ENCODE peak calls at places on chromosomes 5 and 9, in six cellular contexts. N is tibial artery; L is naive thymus-derived CD4-positive, alpha-beta T cell; W is fibroblast of the aortic adventitia; A is Jurkat, Clone E6-1; Q is neural progenitor cell. T is an unnamed sample.

GRCh38 chr9:81656004-81656403 is 33.3 kb downstream of the TLE1 start:
- DNase-seq in N (no peak), L (peak), W (no peak), A (no peak), Q (no peak), T (no peak)

GRCh38 chr9:131097948-131098278 is 1.6 kb downstream of the AIF1L start:
- DNase-seq in N (no peak), L (no peak), W (no peak), A (no peak), Q (no peak), T (no peak)

GRCh38 chr5:96567188-96567587 is 95.0 kb upstream of the CAST start:
- DNase-seq in N (no peak), L (no peak), W (peak), A (no peak), Q (no peak), T (no peak)

GRCh38 chr5:62005551-62005950 is 300.5 kb upstream of the KIF2A start:
- DNase-seq in N (no peak), L (no peak), W (no peak), A (no peak), Q (no peak), T (no peak)

GRCh38 chr5:74542477-74542876 is 98.1 kb downstream of the ENC1 start:
- DNase-seq in N (no peak), L (no peak), W (no peak), A (no peak), Q (no peak), T (no peak)

GRCh38 chr5:171425596-171426244 is 6.3 kb downstream of the FGF18 start:
- DNase-seq in N (peak), L (no peak), W (no peak), A (no peak), Q (no peak), T (no peak)

GRCh38 chr9:118643118-118643517 is 726.1 kb downstream of the BRINP1 start:
- DNase-seq in N (peak), L (no peak), W (no peak), A (no peak), Q (peak), T (no peak)

GRCh38 chr9:33924978-33925797 is 108.2 kb downstream of the UBE2R2 start:
- DNase-seq in N (no peak), L (peak), W (peak), A (peak), Q (peak), T (no peak)

GRCh38 chr5:162824360-162824759 is 613.0 kb upstream of the CCNG1 start:
- DNase-seq in N (no peak), L (no peak), W (no peak), A (no peak), Q (no peak), T (no peak)

GRCh38 chr5:25301836-25302235 is 657.1 kb upstream of the CDH10 start:
- DNase-seq in N (no peak), L (no peak), W (no peak), A (no peak), Q (no peak), T (no peak)

GRCh38 chr9:2157277-2158105 is 142.3 kb downstream of the SMARCA2 start:
- DNase-seq in N (peak), L (peak), W (peak), A (peak), Q (peak), T (peak)

GRCh38 chr9:124054671-124055212 is 43.2 kb downstream of the LHX2 start:
- DNase-seq in N (no peak), L (no peak), W (peak), A (no peak), Q (no peak), T (no peak)

GRCh38 chr5:157267766-157268480 is 2.0 kb downstream of the CYFIP2 start:
- DNase-seq in N (no peak), L (no peak), W (no peak), A (no peak), Q (no peak), T (no peak)

GRCh38 chr9:87742813-87743428 is 17.0 kb downstream of the CTSL start:
- DNase-seq in N (no peak), L (no peak), W (no peak), A (no peak), Q (no peak), T (no peak)

GRCh38 chr5:178326054-178326715 is 93.6 kb upstream of the PHYKPL start:
- DNase-seq in N (no peak), L (no peak), W (no peak), A (no peak), Q (no peak), T (peak)

GRCh38 chr5:180791611-180792213 is 10.9 kb downstream of the MGAT1 start:
- DNase-seq in N (no peak), L (no peak), W (no peak), A (no peak), Q (no peak), T (no peak)

GRCh38 chr5:132024789-132025402 is 13.4 kb upstream of the ACSL6 start:
- DNase-seq in N (no peak), L (no peak), W (no peak), A (no peak), Q (peak), T (no peak)

GRCh38 chr9:20854444-20854843 is 170.4 kb downstream of the FOCAD start:
- DNase-seq in N (no peak), L (no peak), W (no peak), A (no peak), Q (no peak), T (no peak)

GRCh38 chr5:115343855-115344254 is 47.4 kb upstream of the CCDC112 start:
- DNase-seq in N (no peak), L (no peak), W (peak), A (no peak), Q (no peak), T (no peak)

GRCh38 chr5:179833056-179833708 is 12.5 kb downstream of the SQSTM1 start:
- DNase-seq in N (no peak), L (no peak), W (no peak), A (no peak), Q (no peak), T (no peak)

GRCh38 chr5:128537306-128537998 is 593 bp downstream of the FBN2 start:
- DNase-seq in N (peak), L (no peak), W (peak), A (no peak), Q (peak), T (no peak)

GRCh38 chr5:38551020-38552017 is 5.1 kb downstream of the LIFR start:
- DNase-seq in N (no peak), L (no peak), W (peak), A (no peak), Q (peak), T (no peak)

GRCh38 chr9:6224393-6225154 is 9.0 kb downstream of the IL33 start:
- DNase-seq in N (no peak), L (no peak), W (no peak), A (no peak), Q (no peak), T (no peak)

GRCh38 chr5:78112931-78113330 is 181.6 kb downstream of the AP3B1 start:
- DNase-seq in N (no peak), L (no peak), W (no peak), A (no peak), Q (peak), T (no peak)

GRCh38 chr5:78108564-78108963 is 185.9 kb downstream of the AP3B1 start:
- DNase-seq in N (no peak), L (no peak), W (no peak), A (no peak), Q (peak), T (no peak)

GRCh38 chr5:78113689-78114088 is 180.8 kb downstream of the AP3B1 start:
- DNase-seq in N (no peak), L (no peak), W (no peak), A (no peak), Q (no peak), T (no peak)

GRCh38 chr5:78109891-78110324 is 184.6 kb downstream of the AP3B1 start:
- DNase-seq in N (no peak), L (no peak), W (no peak), A (no peak), Q (no peak), T (no peak)
- H3K4me3 ChIP-seq in N (no peak), L (no peak), W (no peak), A (no peak), Q (no peak), T (no peak)

DNA sequence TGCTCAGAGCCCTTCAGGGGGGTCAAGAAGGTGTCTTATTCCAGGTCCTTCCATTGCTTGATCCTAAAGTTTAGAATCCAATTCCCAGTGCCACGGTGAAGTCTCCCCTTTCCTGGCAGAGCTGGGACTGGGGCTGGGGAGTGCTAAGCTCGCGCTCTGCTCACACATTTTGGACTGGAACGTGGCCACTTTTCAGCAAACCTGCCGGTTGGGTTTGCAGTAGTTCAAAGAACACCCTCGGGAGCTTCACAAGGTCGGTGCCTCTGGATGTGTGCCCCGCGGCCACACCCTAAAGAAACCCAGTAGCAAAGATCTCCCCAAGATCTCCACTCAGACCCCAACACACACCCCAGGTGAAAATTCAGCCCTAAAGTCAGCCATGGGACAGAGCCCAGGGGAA is at the start of gene C9orf152:
- DNase-seq in N (no peak), L (no peak), W (no peak), A (no peak), Q (no peak), T (no peak)
- H3K4me3 ChIP-seq in N (no peak), L (no peak), W (no peak), A (no peak), Q (no peak), T (no peak)

GRCh38 chr5:1016036-1016435 is 7.4 kb downstream of the NKD2 start:
- DNase-seq in N (no peak), L (no peak), W (no peak), A (no peak), Q (no peak), T (peak)

GRCh38 chr5:1013948-1014301 is 5.3 kb downstream of the NKD2 start:
- DNase-seq in N (no peak), L (no peak), W (no peak), A (no peak), Q (no peak), T (no peak)

GRCh38 chr5:1015545-1015944 is 6.9 kb downstream of the NKD2 start:
- DNase-seq in N (no peak), L (no peak), W (no peak), A (no peak), Q (no peak), T (no peak)

GRCh38 chr5:1014346-1014745 is 5.7 kb downstream of the NKD2 start:
- DNase-seq in N (no peak), L (no peak), W (no peak), A (no peak), Q (no peak), T (no peak)

DNA sequence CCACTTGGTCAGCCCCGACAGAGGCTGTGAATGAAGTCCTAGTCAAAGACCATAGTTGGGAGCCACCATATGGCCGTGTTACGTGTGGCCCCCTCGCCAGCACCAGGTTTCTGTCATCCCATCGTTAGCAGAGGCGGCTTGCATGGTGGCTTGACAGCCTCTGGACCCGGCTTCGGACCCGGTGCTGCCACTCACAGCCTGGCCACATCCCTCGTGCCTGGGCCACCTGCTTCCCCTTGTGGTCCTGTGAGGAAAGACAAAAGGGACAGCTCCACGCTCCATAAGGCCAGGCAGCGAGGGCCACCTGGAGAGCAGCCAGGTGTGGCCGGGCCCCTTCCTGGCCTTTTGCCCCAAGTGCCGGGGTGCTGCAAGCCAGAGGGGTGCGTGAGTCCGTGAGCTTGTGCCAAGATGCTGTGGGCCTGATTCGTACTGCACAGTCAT is 6.2 kb downstream of the NKD2 start:
- DNase-seq in N (no peak), L (no peak), W (no peak), A (no peak), Q (no peak), T (no peak)
- H3K4me3 ChIP-seq in N (no peak), L (no peak), W (no peak), A (no peak), Q (no peak), T (no peak)

GRCh38 chr5:173823274-173823644 is 64.9 kb upstream of the CPEB4 start:
- DNase-seq in N (peak), L (no peak), W (no peak), A (no peak), Q (no peak), T (no peak)
- H3K4me3 ChIP-seq in N (no peak), L (no peak), W (no peak), A (no peak), Q (no peak), T (no peak)

GRCh38 chr5:32500206-32500605 is 55.7 kb upstream of the ZFR start:
- DNase-seq in N (no peak), L (no peak), W (no peak), A (no peak), Q (no peak), T (no peak)
- H3K4me3 ChIP-seq in N (no peak), L (no peak), W (no peak), A (no peak), Q (no peak), T (no peak)

DNA sequence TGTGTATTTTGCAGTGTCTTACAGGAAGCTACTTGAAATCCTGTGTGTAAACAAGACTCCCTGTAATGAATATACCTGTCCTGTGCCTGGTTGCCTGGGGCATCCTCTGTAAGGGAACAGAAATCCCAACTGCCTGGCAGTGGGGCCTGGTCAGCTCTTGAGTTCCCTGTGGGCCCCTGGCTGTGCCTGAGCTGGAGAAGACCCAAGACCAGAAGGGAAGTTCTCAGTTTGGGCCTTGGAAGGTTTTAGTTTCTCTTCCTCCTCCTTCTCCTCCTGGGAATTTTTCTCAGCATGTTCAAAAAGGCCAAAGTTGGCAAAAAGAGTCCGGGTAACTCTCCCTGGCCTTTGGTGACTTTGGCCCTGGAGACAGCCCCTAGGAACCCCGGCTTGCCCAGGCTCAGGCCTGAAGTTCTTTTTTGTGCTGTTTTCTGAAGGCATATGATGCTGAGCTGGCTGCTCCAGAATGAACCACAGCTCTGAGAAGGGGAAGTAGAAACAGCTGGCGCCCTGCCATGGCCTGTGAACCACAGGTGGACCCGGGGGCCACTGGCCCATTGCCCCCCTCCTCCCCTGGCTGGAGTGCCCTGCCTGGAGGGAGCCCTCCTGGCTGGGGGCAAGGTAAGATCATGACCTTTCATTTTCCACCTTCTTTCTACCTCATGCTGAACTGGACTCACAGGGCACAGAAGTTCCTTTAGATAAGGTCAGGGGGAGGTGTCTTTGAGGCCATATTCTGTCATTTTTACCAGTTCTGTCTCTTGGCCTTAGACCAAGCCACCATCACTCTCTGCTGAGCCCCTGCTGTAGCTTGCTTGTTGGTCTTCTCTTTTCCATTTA is 5.8 kb downstream of the TMEM268 start:
- DNase-seq in N (peak), L (no peak), W (no peak), A (no peak), Q (no peak), T (no peak)
- H3K4me3 ChIP-seq in N (no peak), L (no peak), W (no peak), A (no peak), Q (no peak), T (no peak)

GRCh38 chr9:95877984-95878383 is 2.5 kb downstream of the ERCC6L2 start:
- DNase-seq in N (no peak), L (no peak), W (no peak), A (no peak), Q (no peak), T (no peak)

GRCh38 chr9:95876595-95876994 is 1.1 kb downstream of the ERCC6L2 start:
- DNase-seq in N (no peak), L (no peak), W (peak), A (no peak), Q (no peak), T (no peak)

GRCh38 chr9:95876138-95876444 is 600 bp downstream of the ERCC6L2 start:
- DNase-seq in N (no peak), L (no peak), W (no peak), A (no peak), Q (no peak), T (no peak)

GRCh38 chr9:95879591-95879990 is 4.1 kb downstream of the ERCC6L2 start:
- DNase-seq in N (no peak), L (no peak), W (no peak), A (no peak), Q (no peak), T (no peak)

GRCh38 chr9:95880011-95880690 is 4.7 kb downstream of the ERCC6L2 start:
- DNase-seq in N (no peak), L (peak), W (peak), A (no peak), Q (no peak), T (no peak)
- H3K4me3 ChIP-seq in N (no peak), L (no peak), W (no peak), A (no peak), Q (no peak), T (no peak)

GRCh38 chr9:136670571-136671253 is 8.0 kb downstream of the EGFL7 start:
- DNase-seq in N (no peak), L (no peak), W (no peak), A (no peak), Q (no peak), T (no peak)

GRCh38 chr9:136669791-136670464 is 7.2 kb downstream of the EGFL7 start:
- DNase-seq in N (no peak), L (no peak), W (no peak), A (no peak), Q (no peak), T (no peak)

GRCh38 chr9:136667940-136668760 is 5.4 kb downstream of the EGFL7 start:
- DNase-seq in N (no peak), L (no peak), W (no peak), A (no peak), Q (no peak), T (no peak)

GRCh38 chr9:136667217-136667939 is 4.7 kb downstream of the EGFL7 start:
- DNase-seq in N (no peak), L (no peak), W (no peak), A (no peak), Q (no peak), T (no peak)

DNA sequence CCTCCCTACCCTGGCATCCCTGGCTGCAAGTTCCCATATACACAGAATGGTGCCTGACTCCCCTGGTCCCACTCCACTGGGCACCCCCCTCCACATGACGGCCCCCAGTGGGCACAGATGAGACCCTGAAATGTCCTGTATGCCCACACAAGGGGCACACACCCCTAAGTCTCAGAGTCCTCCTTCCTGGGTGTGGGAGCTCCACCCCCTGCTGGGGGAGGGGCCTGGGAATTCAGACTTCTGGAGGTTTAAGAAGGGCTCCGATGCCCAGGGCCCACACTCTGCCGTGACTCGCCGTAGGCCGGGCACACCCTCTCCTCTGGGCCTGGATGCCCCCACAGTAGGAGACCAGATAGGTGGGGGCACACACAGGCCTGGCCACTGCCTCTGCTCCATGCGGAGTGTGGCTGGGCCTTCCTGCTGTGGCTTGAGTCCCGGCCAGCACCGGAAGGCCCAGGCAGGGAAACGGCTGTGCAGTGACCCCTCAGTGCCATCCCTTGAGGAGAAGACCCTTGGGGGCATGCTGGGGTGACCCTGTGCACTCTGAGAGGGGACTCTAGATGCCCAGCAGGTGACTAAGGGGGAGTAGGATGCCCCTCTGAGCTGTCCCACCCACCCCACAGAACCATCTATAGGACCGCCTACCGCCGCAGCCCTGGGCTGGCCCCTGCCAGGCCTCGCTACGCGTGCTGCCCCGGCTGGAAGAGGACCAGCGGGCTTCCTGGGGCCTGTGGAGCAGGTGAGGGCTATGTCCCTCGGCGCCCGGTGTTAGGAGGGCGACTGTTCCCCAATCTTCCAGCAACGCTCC is 6.5 kb downstream of the EGFL7 start:
- DNase-seq in N (no peak), L (no peak), W (no peak), A (no peak), Q (no peak), T (no peak)
- H3K4me3 ChIP-seq in N (peak), L (no peak), W (no peak), A (no peak), Q (no peak), T (peak)

T was measured in dorsolateral prefrontal cortex.